ENCODE peak calls at places on chromosomes 7 and 10, in five cellular contexts. P, R, G, I and V are unnamed samples.

GRCh38 chr7:11858668-11859302 is 26.8 kb upstream of the THSD7A start:
- DNase-seq in G (no peak), R (no peak), I (no peak), P (no peak), V (peak)

GRCh38 chr7:2824678-2825461 is 19.2 kb downstream of the GNA12 start:
- DNase-seq in P (no peak), G (no peak), I (no peak), R (peak), V (no peak)

GRCh38 chr10:969473-970150 is 18.6 kb upstream of the GTPBP4 start:
- DNase-seq in G (no peak), P (no peak), R (no peak), I (no peak), V (peak)

GRCh38 chr10:15237351-15237750 is 68.9 kb upstream of the NMT2 start:
- DNase-seq in G (no peak), R (no peak), P (no peak), I (peak), V (peak)

GRCh38 chr10:85611093-85611740 is 755.4 kb downstream of the GRID1 start:
- DNase-seq in G (no peak), P (no peak), I (no peak), R (no peak), V (no peak)

GRCh38 chr7:70710011-70710480 is 421.9 kb upstream of the GALNT17 start:
- DNase-seq in P (no peak), G (no peak), R (peak), I (peak), V (peak)

GRCh38 chr10:86665868-86666267 is 2.4 kb upstream of the LDB3 start:
- DNase-seq in I (no peak), R (no peak), G (peak), P (no peak), V (no peak)

GRCh38 chr10:131681122-131681521 is 219.7 kb upstream of the PPP2R2D start:
- DNase-seq in P (no peak), R (no peak), I (no peak), G (no peak), V (no peak)

GRCh38 chr7:31408120-31408729 is 67.7 kb upstream of the NEUROD6 start:
- DNase-seq in G (no peak), I (peak), R (peak), P (no peak), V (peak)

GRCh38 chr7:42138691-42139090 is 98.3 kb downstream of the GLI3 start:
- DNase-seq in G (no peak), P (no peak), I (no peak), R (no peak), V (no peak)

GRCh38 chr10:124037784-124038183 is 55.6 kb downstream of the CHST15 start:
- DNase-seq in R (no peak), G (no peak), P (no peak), I (no peak), V (no peak)

GRCh38 chr7:131945313-131945831 is 388.9 kb upstream of the PODXL start:
- DNase-seq in P (peak), R (no peak), G (peak), I (no peak), V (peak)

GRCh38 chr7:143046334-143046935 is 5.7 kb upstream of the OR6V1 start:
- DNase-seq in I (no peak), G (no peak), P (no peak), R (no peak), V (no peak)

GRCh38 chr7:139680676-139681462 is 96.9 kb downstream of the HIPK2 start:
- DNase-seq in G (no peak), I (peak), R (peak), P (peak), V (peak)

GRCh38 chr7:76202666-76203030 is 952 bp downstream of the SRRM3 start:
- DNase-seq in G (no peak), R (no peak), P (no peak), I (no peak), V (peak)

GRCh38 chr10:11208243-11208642 is 190.6 kb downstream of the CELF2 start:
- DNase-seq in P (no peak), R (no peak), I (no peak), G (no peak), V (no peak)

GRCh38 chr7:81957517-81957916 is 187.7 kb upstream of the HGF start:
- DNase-seq in I (no peak), G (no peak), R (no peak), P (no peak), V (no peak)

GRCh38 chr10:55146032-55146431 is 345.0 kb upstream of the PCDH15 start:
- DNase-seq in P (no peak), I (peak), R (peak), G (no peak), V (peak)

GRCh38 chr10:93718937-93719725 is 16.7 kb upstream of the FRA10AC1 start:
- DNase-seq in I (no peak), R (no peak), P (no peak), G (no peak), V (no peak)

GRCh38 chr7:66076459-66077329 is 1.1 kb downstream of the ASL start:
- DNase-seq in I (no peak), G (no peak), R (no peak), P (no peak), V (peak)

GRCh38 chr7:127876393-127876792 is 154.8 kb downstream of the LRRC4 start:
- DNase-seq in P (no peak), I (no peak), G (no peak), R (no peak), V (no peak)

GRCh38 chr7:45651540-45651939 is 77.4 kb downstream of the ADCY1 start:
- DNase-seq in P (no peak), G (no peak), R (no peak), I (no peak), V (no peak)

GRCh38 chr10:17200885-17201164 is 647 bp downstream of the TRDMT1 start:
- DNase-seq in R (peak), I (no peak), P (peak), G (no peak), V (peak)

GRCh38 chr7:35185908-35186731 is 67.8 kb downstream of the TBX20 start:
- DNase-seq in I (peak), G (peak), R (peak), P (peak), V (peak)